ENCODE peak calls at places on chromosome 17, in eight cellular contexts. J is NCI-H524; G is activated CD8-positive, alpha-beta memory T cell treated with anti-CD3 and anti-CD28 coated beads for 1 hour; U is HEK293T; Z is stimulated activated CD4-positive, alpha-beta T cell treated with anti-CD3 and anti-CD28 coated beads, TNF-alpha, amount 100 ng/mL, for 48 hours; D is activated T-helper 1 cell treated with anti-CD3 and anti-CD28 coated beads, Interleukin-2, amount 50 U/mL, for 16 hours; M is PC-3; E is BJ. T is an unnamed sample.

GRCh38 chr17:49361129-49361901 is 735 bp downstream of the ZNF652 start:
- DNase-seq in J (peak; percentile 53), G (peak; percentile 77), U (no peak), Z (no peak), D (peak; percentile 73), M (peak; percentile 77), E (no peak), T (no peak)

GRCh38 chr17:57599271-57600045 is 145.6 kb downstream of the CCDC182 start:
- DNase-seq in J (no peak), G (no peak), U (no peak), Z (no peak), D (no peak), M (no peak), E (no peak), T (no peak)

GRCh38 chr17:62892069-62892675 is 73.9 kb upstream of the TANC2 start:
- DNase-seq in J (no peak), G (no peak), U (no peak), Z (no peak), D (no peak), M (no peak), E (no peak), T (no peak)

GRCh38 chr17:40530988-40531971 is 29.9 kb upstream of the TNS4 start:
- DNase-seq in J (no peak), G (no peak), U (no peak), Z (peak; percentile 68), D (no peak), M (no peak), E (no peak), T (no peak)

GRCh38 chr17:80045703-80046102 is 9.3 kb downstream of the CCDC40 start:
- DNase-seq in J (no peak), G (no peak), U (no peak), Z (no peak), D (no peak), M (no peak), E (no peak), T (no peak)

GRCh38 chr17:73349647-73350046 is 37.8 kb upstream of the CDC42EP4 start:
- DNase-seq in J (no peak), G (no peak), U (no peak), Z (no peak), D (no peak), M (no peak), E (no peak), T (no peak)

GRCh38 chr17:12985431-12986285 is 32.2 kb downstream of the ELAC2 start:
- DNase-seq in J (peak; percentile 65), G (no peak), U (no peak), Z (no peak), D (no peak), M (no peak), E (no peak), T (no peak)

GRCh38 chr17:74373838-74374606 is 6.7 kb downstream of the GPR142 start:
- DNase-seq in J (peak; percentile 94), G (no peak), U (no peak), Z (no peak), D (no peak), M (no peak), E (no peak), T (no peak)

GRCh38 chr17:17420561-17421269 is 56.1 kb upstream of the MED9 start:
- DNase-seq in J (no peak), G (no peak), U (no peak), Z (no peak), D (no peak), M (no peak), E (no peak), T (peak; percentile 79)

GRCh38 chr17:62648247-62648953 is 20.9 kb downstream of the MRC2 start:
- DNase-seq in J (peak; percentile 75), G (no peak), U (no peak), Z (no peak), D (no peak), M (no peak), E (no peak), T (no peak)

GRCh38 chr17:1386265-1386664 is 13.8 kb downstream of the YWHAE start:
- DNase-seq in J (no peak), G (no peak), U (no peak), Z (no peak), D (no peak), M (no peak), E (no peak), T (no peak)

GRCh38 chr17:40342575-40343058 is 21.9 kb downstream of the GJD3 start:
- DNase-seq in J (no peak), G (no peak), U (no peak), Z (no peak), D (no peak), M (no peak), E (no peak), T (no peak)

GRCh38 chr17:72850410-72850809 is 242.1 kb downstream of the SLC39A11 start:
- DNase-seq in J (no peak), G (no peak), U (no peak), Z (no peak), D (no peak), M (peak; percentile 71), E (peak; percentile 5), T (no peak)

GRCh38 chr17:7391307-7391706 is 3.0 kb downstream of the PLSCR3 start:
- DNase-seq in J (no peak), G (no peak), U (no peak), Z (no peak), D (no peak), M (no peak), E (no peak), T (no peak)

GRCh38 chr17:2362016-2362415 is 24.7 kb downstream of the SGSM2 start:
- DNase-seq in J (no peak), G (no peak), U (no peak), Z (no peak), D (no peak), M (no peak), E (no peak), T (no peak)

GRCh38 chr17:32627233-32628008 is 140.6 kb downstream of the CDK5R1 start:
- DNase-seq in J (peak; percentile 93), G (no peak), U (peak; percentile 15), Z (no peak), D (no peak), M (peak; percentile 7), E (no peak), T (no peak)

GRCh38 chr17:41082565-41083136 is 1.3 kb upstream of the KRTAP4-7 start:
- DNase-seq in J (no peak), G (no peak), U (no peak), Z (no peak), D (no peak), M (peak; percentile 91), E (no peak), T (no peak)

GRCh38 chr17:83202002-83203000 is 122.9 kb downstream of the METRNL start:
- DNase-seq in J (no peak), G (no peak), U (no peak), Z (no peak), D (no peak), M (no peak), E (no peak), T (no peak)

GRCh38 chr17:35051579-35052239 is 11.8 kb downstream of the RFFL start:
- DNase-seq in J (no peak), G (no peak), U (no peak), Z (no peak), D (no peak), M (no peak), E (peak; percentile 7), T (no peak)

GRCh38 chr17:11264183-11264871 is 23.3 kb downstream of the SHISA6 start:
- DNase-seq in J (no peak), G (no peak), U (no peak), Z (no peak), D (no peak), M (peak; percentile 3), E (no peak), T (no peak)

GRCh38 chr17:44840936-44841335 is 6.7 kb upstream of the HIGD1B start:
- DNase-seq in J (no peak), G (no peak), U (no peak), Z (no peak), D (no peak), M (no peak), E (no peak), T (no peak)

GRCh38 chr17:5705081-5705875 is 121.0 kb upstream of the NLRP1 start:
- DNase-seq in J (no peak), G (no peak), U (peak; percentile 40), Z (no peak), D (no peak), M (no peak), E (no peak), T (no peak)

GRCh38 chr17:46805771-46806170 is 12.7 kb downstream of the WNT3 start:
- DNase-seq in J (no peak), G (no peak), U (no peak), Z (no peak), D (no peak), M (no peak), E (no peak), T (no peak)

GRCh38 chr17:77405867-77406513 is 265.2 kb downstream of the SEC14L1 start:
- DNase-seq in J (no peak), G (no peak), U (no peak), Z (no peak), D (no peak), M (no peak), E (no peak), T (no peak)

GRCh38 chr17:78383725-78384471 is 5.4 kb downstream of the PGS1 start:
- DNase-seq in J (no peak), G (no peak), U (no peak), Z (peak; percentile 67), D (peak; percentile 11), M (peak; percentile 42), E (peak; percentile 96), T (peak; percentile 97)

GRCh38 chr17:33142703-33143299 is 150.3 kb downstream of the ASIC2 start:
- DNase-seq in J (no peak), G (no peak), U (peak; percentile 10), Z (no peak), D (no peak), M (peak; percentile 35), E (no peak), T (no peak)

GRCh38 chr17:49987290-49987585 is 7.8 kb downstream of the DLX3 start:
- DNase-seq in J (no peak), G (no peak), U (no peak), Z (no peak), D (no peak), M (no peak), E (no peak), T (no peak)

GRCh38 chr17:58096892-58097291 is 13.7 kb downstream of the DYNLL2 start:
- DNase-seq in J (no peak), G (no peak), U (no peak), Z (no peak), D (no peak), M (peak; percentile 17), E (no peak), T (no peak)

GRCh38 chr17:81210466-81210865 is 12.3 kb downstream of the CEP131 start:
- DNase-seq in J (no peak), G (no peak), U (no peak), Z (no peak), D (no peak), M (no peak), E (no peak), T (no peak)

GRCh38 chr17:33112763-33113162 is 121.1 kb downstream of the SPACA3 start:
- DNase-seq in J (no peak), G (no peak), U (no peak), Z (no peak), D (no peak), M (peak; percentile 92), E (no peak), T (no peak)

GRCh38 chr17:31830971-31831755 is 27.9 kb downstream of the COPRS start:
- DNase-seq in J (no peak), G (no peak), U (no peak), Z (no peak), D (no peak), M (no peak), E (no peak), T (no peak)

GRCh38 chr17:51035436-51035835 is 85.2 kb downstream of the SPAG9 start:
- DNase-seq in J (no peak), G (no peak), U (no peak), Z (no peak), D (no peak), M (no peak), E (peak; percentile 75), T (peak; percentile 68)

GRCh38 chr17:2902546-2902945 is 106.3 kb downstream of the RAP1GAP2 start:
- DNase-seq in J (no peak), G (no peak), U (no peak), Z (no peak), D (no peak), M (no peak), E (no peak), T (no peak)

GRCh38 chr17:70945386-70945785 is 776.1 kb downstream of the KCNJ2 start:
- DNase-seq in J (no peak), G (no peak), U (no peak), Z (no peak), D (no peak), M (no peak), E (no peak), T (no peak)

T was measured in AG09319.